ENCODE peak calls at places on chromosomes 4 and X, in four cellular contexts. A is glutamatergic neuron; X is CD8-positive, alpha-beta T cell; P is foreskin fibroblast. S is an unnamed sample.

GRCh38 chr4:6473264-6474052 is 1.0 kb upstream of the PPP2R2C start:
- DNase-seq in A (no peak), X (no peak), P (no peak), S (no peak)

GRCh38 chr4:73874386-73874785 is 5.2 kb downstream of the CXCL1 start:
- DNase-seq in X (no peak), P (no peak), A (no peak), S (no peak)

GRCh38 chrX:153697924-153698865 is 10.5 kb downstream of the SLC6A8 start:
- DNase-seq in P (no peak), A (no peak), X (no peak), S (no peak)

GRCh38 chr4:141802324-141802723 is 165.9 kb downstream of the IL15 start:
- DNase-seq in A (no peak), X (no peak), P (peak; percentile 50), S (no peak)

GRCh38 chrX:152733261-152733975 is at the start of the genes CSAG1 and MAGEA12:
- DNase-seq in A (no peak), X (no peak), P (no peak), S (no peak)

GRCh38 chrX:133838761-133839676 is 146.4 kb downstream of the GPC3 start:
- DNase-seq in X (peak; percentile 36), A (peak; percentile 26), P (no peak), S (no peak)

GRCh38 chr4:5203309-5203708 is 152.0 kb downstream of the STK32B start:
- DNase-seq in A (no peak), X (no peak), P (no peak), S (no peak)

GRCh38 chr4:128275351-128275750 is 12.3 kb downstream of the PGRMC2 start:
- DNase-seq in X (no peak), P (no peak), A (no peak), S (no peak)

GRCh38 chr4:14897217-14897616 is 105.1 kb upstream of the CPEB2 start:
- DNase-seq in P (no peak), X (no peak), A (no peak), S (no peak)

GRCh38 chr4:55247521-55247920 is 98.5 kb upstream of the SRD5A3 start:
- DNase-seq in X (no peak), A (no peak), P (no peak), S (no peak)

GRCh38 chr4:189498457-189498856 is 442.2 kb upstream of the FRG1 start:
- DNase-seq in A (no peak), P (no peak), X (no peak), S (no peak)

GRCh38 chrX:134013092-134013497 is 27.7 kb upstream of the GPC3 start:
- DNase-seq in X (no peak), A (no peak), P (no peak), S (no peak)

GRCh38 chr4:171162478-171162877 is 650.7 kb upstream of the GALNTL6 start:
- DNase-seq in A (no peak), P (no peak), X (no peak), S (no peak)

GRCh38 chr4:79575709-79576479 is 167.9 kb upstream of the GK2 start:
- DNase-seq in X (no peak), A (no peak), P (no peak), S (no peak)

GRCh38 chrX:44101300-44101699 is 128.1 kb upstream of the NDP start:
- DNase-seq in X (no peak), A (no peak), P (no peak), S (no peak)

GRCh38 chr4:128359422-128359821 is 71.8 kb upstream of the PGRMC2 start:
- DNase-seq in A (no peak), X (no peak), P (no peak), S (no peak)

GRCh38 chr4:71828450-71828849 is 44.6 kb upstream of the GC start:
- DNase-seq in X (no peak), A (no peak), P (no peak), S (no peak)

GRCh38 chr4:104022871-104023270 is 303.1 kb upstream of the TACR3 start:
- DNase-seq in P (no peak), A (peak; percentile 13), X (no peak), S (no peak)

GRCh38 chr4:5863461-5864113 is 29.3 kb downstream of the CRMP1 start:
- DNase-seq in A (no peak), X (no peak), P (peak; percentile 60), S (no peak)

GRCh38 chr4:74426101-74426500 is 18.8 kb upstream of the AREG start:
- DNase-seq in X (no peak), P (peak; percentile 80), A (no peak), S (no peak)

GRCh38 chr4:140233811-140234696 is 80.1 kb upstream of the MAML3 start:
- DNase-seq in A (no peak), P (peak; percentile 71), X (no peak), S (no peak)

GRCh38 chr4:155573126-155573525 is 93.5 kb upstream of the GUCY1A1 start:
- DNase-seq in X (no peak), P (no peak), A (no peak), S (no peak)

GRCh38 chr4:6043188-6043587 is 25.0 kb upstream of the C4orf50 start:
- DNase-seq in P (no peak), X (no peak), A (no peak), S (no peak)

GRCh38 chr4:182062936-182063335 is 180.3 kb upstream of the TENM3 start:
- DNase-seq in A (no peak), X (no peak), P (peak; percentile 13), S (no peak)

GRCh38 chr4:16048639-16049448 is 35.0 kb downstream of the PROM1 start:
- DNase-seq in P (no peak), A (no peak), X (no peak), S (no peak)

GRCh38 chr4:687975-688694 is 816 bp downstream of the SLC49A3 start:
- DNase-seq in A (no peak), X (no peak), P (no peak), S (no peak)

GRCh38 chr4:38308728-38309315 is 348.6 kb downstream of the PTTG2 start:
- DNase-seq in P (no peak), X (no peak), A (no peak), S (no peak)

GRCh38 chr4:126661194-126661593 is 971.6 kb upstream of the INTU start:
- DNase-seq in P (no peak), X (no peak), A (no peak), S (no peak)

GRCh38 chr4:165682621-165683020 is 190.4 kb upstream of the TLL1 start:
- DNase-seq in X (no peak), A (no peak), P (no peak), S (no peak)

DNA sequence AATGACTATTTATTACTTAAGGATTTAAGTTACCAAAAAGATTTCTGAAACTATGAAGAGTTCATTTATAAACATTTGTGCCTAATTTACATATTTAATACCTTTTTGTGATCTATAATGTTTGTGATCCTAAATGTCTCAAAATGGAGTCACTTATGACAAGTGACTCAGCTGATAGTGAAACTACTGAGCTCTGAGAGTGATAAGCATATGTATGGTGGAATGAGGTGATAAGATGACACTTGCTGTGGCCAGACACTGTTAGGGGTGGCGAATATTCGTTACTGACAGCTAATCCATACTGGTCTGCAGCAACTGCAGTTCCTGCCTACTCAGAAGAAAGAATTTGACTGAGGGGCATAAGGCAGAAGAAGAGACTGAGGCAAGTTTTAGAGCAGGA is 5.5 kb upstream of the NXF3 start:
- DNase-seq in A (no peak), P (no peak), X (no peak), S (no peak)
- TF ChIP-seq CTCF in A (no peak), P (no peak), X (no peak), S (no peak)

GRCh38 chr4:82599336-82599735 is 37.5 kb upstream of the TMEM150C start:
- DNase-seq in P (no peak), X (no peak), A (no peak), S (no peak)
- TF ChIP-seq CTCF in P (no peak), X (no peak), A (no peak), S (peak; percentile 12)

GRCh38 chr4:66169341-66169740 is 499.1 kb upstream of the EPHA5 start:
- DNase-seq in P (no peak), A (peak; percentile 19), X (no peak), S (no peak)
- TF ChIP-seq CTCF in P (no peak), A (no peak), X (no peak), S (no peak)

GRCh38 chr4:43782391-43782790 is 666.2 kb downstream of the KCTD8 start:
- DNase-seq in P (no peak), A (no peak), X (no peak), S (no peak)
- TF ChIP-seq CTCF in P (no peak), A (no peak), X (no peak), S (no peak)

GRCh38 chr4:3071811-3072210 is 2.5 kb downstream of the HTT-AS start:
- DNase-seq in A (no peak), X (no peak), P (peak; percentile 23), S (no peak)

GRCh38 chr4:3075652-3075981 is 1.1 kb downstream of the HTT start:
- DNase-seq in A (no peak), X (no peak), P (no peak), S (no peak)

GRCh38 chr4:3074846-3075651 is 568 bp downstream of the HTT start:
- DNase-seq in P (peak; percentile 37), X (peak; percentile 22), A (peak; percentile 78), S (no peak)

GRCh38 chr4:3073158-3074077 is 920 bp downstream of the HTT-AS start:
- DNase-seq in P (no peak), A (no peak), X (peak; percentile 14), S (no peak)

DNA sequence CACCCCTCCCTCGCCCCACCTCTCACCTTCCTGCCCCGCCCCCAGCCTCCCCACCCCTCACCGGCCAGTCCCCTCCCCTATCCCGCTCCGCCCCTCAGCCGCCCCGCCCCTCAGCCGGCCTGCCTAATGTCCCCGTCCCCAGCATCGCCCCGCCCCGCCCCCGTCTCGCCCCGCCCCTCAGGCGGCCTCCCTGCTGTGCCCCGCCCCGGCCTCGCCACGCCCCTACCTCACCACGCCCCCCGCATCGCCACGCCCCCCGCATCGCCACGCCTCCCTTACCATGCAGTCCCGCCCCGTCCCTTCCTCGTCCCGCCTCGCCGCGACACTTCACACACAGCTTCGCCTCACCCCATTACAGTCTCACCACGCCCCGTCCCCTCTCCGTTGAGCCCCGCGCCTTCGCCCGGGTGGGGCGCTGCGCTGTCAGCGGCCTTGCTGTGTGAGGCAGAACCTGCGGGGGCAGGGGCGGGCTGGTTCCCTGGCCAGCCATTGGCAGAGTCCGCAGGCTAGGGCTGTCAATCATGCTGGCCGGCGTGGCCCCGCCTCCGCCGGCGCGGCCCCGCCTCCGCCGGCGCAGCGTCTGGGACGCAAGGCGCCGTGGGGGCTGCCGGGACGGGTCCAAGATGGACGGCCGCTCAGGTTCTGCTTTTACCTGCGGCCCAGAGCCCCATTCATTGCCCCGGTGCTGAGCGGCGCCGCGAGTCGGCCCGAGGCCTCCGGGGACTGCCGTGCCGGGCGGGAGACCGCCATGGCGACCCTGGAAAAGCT is at the start of the genes HTT and HTT-AS:
- DNase-seq in X (peak; percentile 97), A (peak; percentile 98), P (peak; percentile 89), S (peak; percentile 72)
- TF ChIP-seq CTCF in X (no peak), A (no peak), P (peak; percentile 4), S (no peak)

GRCh38 chr4:144572660-144573059 is 73.3 kb upstream of the HHIP start:
- DNase-seq in P (no peak), A (no peak), X (no peak), S (no peak)
- TF ChIP-seq CTCF in P (no peak), A (no peak), X (no peak), S (peak; percentile 43)